ENCODE peak calls at places on chromosomes 16 and 17, in five cellular contexts. G, X, B, E and Z are unnamed samples.

GRCh38 chr17:59310263-59310920 is 21.1 kb upstream of the YPEL2 start:
- DNase-seq in G (no peak), B (no peak), X (no peak), E (no peak), Z (no peak)

GRCh38 chr16:65786916-65787315 is 579.6 kb upstream of the CDH5 start:
- DNase-seq in B (no peak), E (no peak), G (peak; percentile 54), X (no peak), Z (no peak)

GRCh38 chr16:88775825-88776224 is 9.2 kb downstream of the PIEZO1 start:
- DNase-seq in G (no peak), X (no peak), B (no peak), E (no peak), Z (no peak)

GRCh38 chr17:29048440-29049360 is 5.8 kb downstream of the PIPOX start:
- DNase-seq in B (no peak), G (no peak), E (no peak), X (no peak), Z (no peak)

GRCh38 chr16:23296994-23297393 is 5.1 kb upstream of the SCNN1B start:
- DNase-seq in X (no peak), B (no peak), E (no peak), G (no peak), Z (no peak)

GRCh38 chr16:85615014-85615851 is 2.1 kb downstream of the GSE1 start:
- DNase-seq in B (peak; percentile 51), G (no peak), X (no peak), E (no peak), Z (no peak)

GRCh38 chr17:58487589-58488427 is at the start of gene HSF5:
- DNase-seq in G (no peak), B (peak; percentile 70), E (no peak), X (no peak), Z (peak; percentile 35)

GRCh38 chr16:71250461-71251232 is 20.1 kb upstream of the HYDIN start:
- DNase-seq in E (no peak), B (no peak), G (peak; percentile 1), X (no peak), Z (no peak)

GRCh38 chr16:81000873-81001272 is 5.8 kb downstream of the CMC2 start:
- DNase-seq in G (no peak), B (no peak), E (no peak), X (no peak), Z (no peak)